ENCODE peak calls at places on chromosomes 5 and 9, in nine cellular contexts. One of them, this sample, is unnamed.

GRCh38 chr9:33921967-33922895 is 105.3 kb downstream of the UBE2R2 start:
- DNase-seq in NCI-H524 treated with DMSO at 0.1 percent for 48 hours: no peak
- DNase-seq in ovary: peak; percentile 29
- DNase-seq in CD8-positive, alpha-beta T cell: peak; percentile 20
- DNase-seq in NCI-H1417 treated with DMSO at 0.1 percent for 48 hours: no peak
- DNase-seq in hypothalamus: no peak
- DNase-seq in NCI-H2029: no peak
- DNase-seq in EL: no peak
- DNase-seq in head of caudate nucleus: no peak
- DNase-seq in this sample: no peak

GRCh38 chr5:107484261-107484660 is 186.5 kb downstream of the EFNA5 start:
- DNase-seq in NCI-H524 treated with DMSO at 0.1 percent for 48 hours: peak; percentile 92
- DNase-seq in ovary: no peak
- DNase-seq in CD8-positive, alpha-beta T cell: no peak
- DNase-seq in NCI-H1417 treated with DMSO at 0.1 percent for 48 hours: no peak
- DNase-seq in hypothalamus: no peak
- DNase-seq in NCI-H2029: no peak
- DNase-seq in EL: no peak
- DNase-seq in head of caudate nucleus: no peak
- DNase-seq in this sample: no peak

GRCh38 chr9:103798620-103799019 is 295.5 kb upstream of the SMC2 start:
- DNase-seq in NCI-H524 treated with DMSO at 0.1 percent for 48 hours: no peak
- DNase-seq in ovary: no peak
- DNase-seq in CD8-positive, alpha-beta T cell: no peak
- DNase-seq in NCI-H1417 treated with DMSO at 0.1 percent for 48 hours: no peak
- DNase-seq in hypothalamus: no peak
- DNase-seq in NCI-H2029: peak; percentile 16
- DNase-seq in EL: peak; percentile 74
- DNase-seq in head of caudate nucleus: peak; percentile 6
- DNase-seq in this sample: no peak

GRCh38 chr9:96436063-96436455 is 13.9 kb upstream of the HABP4 start:
- DNase-seq in NCI-H524 treated with DMSO at 0.1 percent for 48 hours: no peak
- DNase-seq in ovary: no peak
- DNase-seq in CD8-positive, alpha-beta T cell: no peak
- DNase-seq in NCI-H1417 treated with DMSO at 0.1 percent for 48 hours: no peak
- DNase-seq in hypothalamus: no peak
- DNase-seq in NCI-H2029: no peak
- DNase-seq in EL: no peak
- DNase-seq in head of caudate nucleus: no peak
- DNase-seq in this sample: no peak

GRCh38 chr9:93254806-93255519 is 71.0 kb downstream of the WNK2 start:
- DNase-seq in NCI-H524 treated with DMSO at 0.1 percent for 48 hours: peak; percentile 47
- DNase-seq in ovary: peak; percentile 2
- DNase-seq in CD8-positive, alpha-beta T cell: peak; percentile 1
- DNase-seq in NCI-H1417 treated with DMSO at 0.1 percent for 48 hours: no peak
- DNase-seq in hypothalamus: no peak
- DNase-seq in NCI-H2029: no peak
- DNase-seq in EL: no peak
- DNase-seq in head of caudate nucleus: peak; percentile 40
- DNase-seq in this sample: no peak

GRCh38 chr5:133824661-133825254 is 143.7 kb downstream of the C5orf15 start:
- DNase-seq in NCI-H524 treated with DMSO at 0.1 percent for 48 hours: no peak
- DNase-seq in ovary: no peak
- DNase-seq in CD8-positive, alpha-beta T cell: no peak
- DNase-seq in NCI-H1417 treated with DMSO at 0.1 percent for 48 hours: no peak
- DNase-seq in hypothalamus: no peak
- DNase-seq in NCI-H2029: peak; percentile 73
- DNase-seq in EL: no peak
- DNase-seq in head of caudate nucleus: no peak
- DNase-seq in this sample: no peak

GRCh38 chr9:3848445-3849114 is 322.8 kb upstream of the RFX3 start:
- DNase-seq in NCI-H524 treated with DMSO at 0.1 percent for 48 hours: no peak
- DNase-seq in ovary: no peak
- DNase-seq in CD8-positive, alpha-beta T cell: no peak
- DNase-seq in NCI-H1417 treated with DMSO at 0.1 percent for 48 hours: no peak
- DNase-seq in hypothalamus: no peak
- DNase-seq in NCI-H2029: no peak
- DNase-seq in EL: no peak
- DNase-seq in head of caudate nucleus: no peak
- DNase-seq in this sample: no peak

GRCh38 chr9:130835441-130836298 is 616 bp downstream of the ABL1 start:
- DNase-seq in NCI-H524 treated with DMSO at 0.1 percent for 48 hours: peak; percentile 35
- DNase-seq in ovary: peak; percentile 75
- DNase-seq in CD8-positive, alpha-beta T cell: peak; percentile 35
- DNase-seq in NCI-H1417 treated with DMSO at 0.1 percent for 48 hours: no peak
- DNase-seq in hypothalamus: no peak
- DNase-seq in NCI-H2029: peak; percentile 28
- DNase-seq in EL: peak; percentile 38
- DNase-seq in head of caudate nucleus: peak; percentile 42
- DNase-seq in this sample: no peak

GRCh38 chr9:93027750-93028149 is 30.8 kb upstream of the SUSD3 start:
- DNase-seq in NCI-H524 treated with DMSO at 0.1 percent for 48 hours: no peak
- DNase-seq in ovary: no peak
- DNase-seq in CD8-positive, alpha-beta T cell: no peak
- DNase-seq in NCI-H1417 treated with DMSO at 0.1 percent for 48 hours: no peak
- DNase-seq in hypothalamus: no peak
- DNase-seq in NCI-H2029: no peak
- DNase-seq in EL: no peak
- DNase-seq in head of caudate nucleus: no peak
- DNase-seq in this sample: no peak

This sample was measured in lower leg skin.